ENCODE peak calls at places on chromosomes 12 and 14, in five cellular contexts. One of them, this sample, is unnamed.

GRCh38 chr12:60174914-60175313 is 579.1 kb downstream of the SLC16A7 start:
- DNase-seq in lower leg skin: no peak
- DNase-seq in fibroblast of the aortic adventitia: peak; percentile 41
- DNase-seq in AG04450: no peak
- DNase-seq in BJ: no peak
- DNase-seq in this sample: no peak

GRCh38 chr12:25531502-25532052 is 21.5 kb downstream of the LMNTD1 start:
- DNase-seq in AG04450: no peak
- DNase-seq in lower leg skin: no peak
- DNase-seq in BJ: no peak
- DNase-seq in fibroblast of the aortic adventitia: no peak
- DNase-seq in this sample: no peak

GRCh38 chr14:78202976-78203375 is 32.8 kb downstream of the NRXN3 start:
- DNase-seq in fibroblast of the aortic adventitia: no peak
- DNase-seq in BJ: no peak
- DNase-seq in AG04450: no peak
- DNase-seq in lower leg skin: no peak
- DNase-seq in this sample: no peak

GRCh38 chr12:47004634-47005033 is 74.8 kb upstream of the PCED1B start:
- DNase-seq in lower leg skin: no peak
- DNase-seq in fibroblast of the aortic adventitia: no peak
- DNase-seq in AG04450: no peak
- DNase-seq in BJ: no peak
- DNase-seq in this sample: no peak

GRCh38 chr14:54828031-54828430 is 74.6 kb downstream of the GCH1 start:
- DNase-seq in fibroblast of the aortic adventitia: no peak
- DNase-seq in AG04450: no peak
- DNase-seq in BJ: no peak
- DNase-seq in lower leg skin: no peak
- DNase-seq in this sample: no peak

GRCh38 chr12:53254816-53255545 is 13.1 kb upstream of the ESPL1 start:
- DNase-seq in BJ: no peak
- DNase-seq in fibroblast of the aortic adventitia: no peak
- DNase-seq in AG04450: no peak
- DNase-seq in lower leg skin: no peak
- DNase-seq in this sample: no peak

GRCh38 chr14:61179776-61180398 is 101.3 kb downstream of the TMEM30B start:
- DNase-seq in lower leg skin: no peak
- DNase-seq in fibroblast of the aortic adventitia: peak; percentile 42
- DNase-seq in BJ: no peak
- DNase-seq in AG04450: no peak
- DNase-seq in this sample: no peak

GRCh38 chr12:34301251-34302130 is 279.2 kb downstream of the ALG10 start:
- DNase-seq in fibroblast of the aortic adventitia: no peak
- DNase-seq in lower leg skin: no peak
- DNase-seq in AG04450: no peak
- DNase-seq in BJ: no peak
- DNase-seq in this sample: no peak

GRCh38 chr12:1809606-1810140 is 10.7 kb upstream of the LRTM2 start:
- DNase-seq in lower leg skin: no peak
- DNase-seq in BJ: no peak
- DNase-seq in AG04450: no peak
- DNase-seq in fibroblast of the aortic adventitia: no peak
- DNase-seq in this sample: no peak

GRCh38 chr12:131642101-131642540 is 68.8 kb upstream of the SFSWAP start:
- DNase-seq in fibroblast of the aortic adventitia: no peak
- DNase-seq in BJ: no peak
- DNase-seq in lower leg skin: no peak
- DNase-seq in AG04450: no peak
- DNase-seq in this sample: no peak

GRCh38 chr14:81433378-81433777 is 33.3 kb upstream of the STON2 start:
- DNase-seq in BJ: no peak
- DNase-seq in fibroblast of the aortic adventitia: no peak
- DNase-seq in AG04450: no peak
- DNase-seq in lower leg skin: no peak
- DNase-seq in this sample: no peak

GRCh38 chr14:95452176-95452889 is 64.1 kb downstream of the SYNE3 start:
- DNase-seq in AG04450: no peak
- DNase-seq in fibroblast of the aortic adventitia: no peak
- DNase-seq in BJ: no peak
- DNase-seq in lower leg skin: no peak
- DNase-seq in this sample: no peak

GRCh38 chr14:76289276-76289675 is 86.7 kb upstream of the ESRRB start:
- DNase-seq in lower leg skin: no peak
- DNase-seq in fibroblast of the aortic adventitia: no peak
- DNase-seq in AG04450: no peak
- DNase-seq in BJ: no peak
- DNase-seq in this sample: no peak

GRCh38 chr14:79373451-79373850 is 837.9 kb downstream of the DIO2 start:
- DNase-seq in fibroblast of the aortic adventitia: no peak
- DNase-seq in BJ: no peak
- DNase-seq in AG04450: no peak
- DNase-seq in lower leg skin: no peak
- DNase-seq in this sample: no peak

GRCh38 chr12:39752482-39753147 is 133.0 kb upstream of the ABCD2 start:
- DNase-seq in AG04450: no peak
- DNase-seq in BJ: no peak
- DNase-seq in fibroblast of the aortic adventitia: no peak
- DNase-seq in lower leg skin: no peak
- DNase-seq in this sample: no peak

GRCh38 chr12:58648151-58648550 is 272.2 kb downstream of the LRIG3 start:
- DNase-seq in lower leg skin: no peak
- DNase-seq in fibroblast of the aortic adventitia: no peak
- DNase-seq in BJ: no peak
- DNase-seq in AG04450: no peak
- DNase-seq in this sample: no peak

GRCh38 chr12:116609715-116610114 is 50.5 kb downstream of the MAP1LC3B2 start:
- DNase-seq in fibroblast of the aortic adventitia: no peak
- DNase-seq in BJ: no peak
- DNase-seq in AG04450: no peak
- DNase-seq in lower leg skin: no peak
- DNase-seq in this sample: no peak

GRCh38 chr14:73720636-73721035 is 6.5 kb upstream of the PNMA1 start:
- DNase-seq in lower leg skin: no peak
- DNase-seq in BJ: no peak
- DNase-seq in fibroblast of the aortic adventitia: no peak
- DNase-seq in AG04450: no peak
- DNase-seq in this sample: no peak

GRCh38 chr14:52370406-52370911 is 56.3 kb downstream of the PTGER2 start:
- DNase-seq in BJ: no peak
- DNase-seq in fibroblast of the aortic adventitia: no peak
- DNase-seq in lower leg skin: no peak
- DNase-seq in AG04450: no peak
- DNase-seq in this sample: no peak

GRCh38 chr14:39731912-39732311 is 299.7 kb upstream of the FBXO33 start:
- DNase-seq in AG04450: no peak
- DNase-seq in BJ: no peak
- DNase-seq in lower leg skin: no peak
- DNase-seq in fibroblast of the aortic adventitia: no peak
- DNase-seq in this sample: no peak

GRCh38 chr14:20657216-20658211 is 16.0 kb upstream of the OR6S1 start:
- DNase-seq in BJ: no peak
- DNase-seq in AG04450: no peak
- DNase-seq in fibroblast of the aortic adventitia: no peak
- DNase-seq in lower leg skin: no peak
- DNase-seq in this sample: no peak

GRCh38 chr12:132954471-132955048 is 1.5 kb downstream of the ZNF605 start:
- DNase-seq in AG04450: no peak
- DNase-seq in fibroblast of the aortic adventitia: no peak
- DNase-seq in lower leg skin: no peak
- DNase-seq in BJ: no peak
- DNase-seq in this sample: no peak

GRCh38 chr12:56007892-56008471 is 10.9 kb downstream of the SUOX start:
- DNase-seq in BJ: no peak
- DNase-seq in AG04450: no peak
- DNase-seq in fibroblast of the aortic adventitia: peak; percentile 42
- DNase-seq in lower leg skin: no peak
- DNase-seq in this sample: no peak

GRCh38 chr12:32964981-32965585 is 68.5 kb upstream of the PKP2 start:
- DNase-seq in fibroblast of the aortic adventitia: no peak
- DNase-seq in lower leg skin: no peak
- DNase-seq in AG04450: no peak
- DNase-seq in BJ: no peak
- DNase-seq in this sample: no peak

GRCh38 chr12:131736807-131737484 is 26.1 kb downstream of the SFSWAP start:
- DNase-seq in AG04450: peak; percentile 6
- DNase-seq in BJ: no peak
- DNase-seq in fibroblast of the aortic adventitia: peak; percentile 9
- DNase-seq in lower leg skin: no peak
- DNase-seq in this sample: no peak

GRCh38 chr12:92244036-92244435 is 98.4 kb upstream of the BTG1 start:
- DNase-seq in fibroblast of the aortic adventitia: peak; percentile 33
- DNase-seq in lower leg skin: peak; percentile 59
- DNase-seq in AG04450: no peak
- DNase-seq in BJ: no peak
- DNase-seq in this sample: no peak

GRCh38 chr12:29216266-29216665 is 67.2 kb downstream of the FAR2 start:
- DNase-seq in lower leg skin: no peak
- DNase-seq in AG04450: no peak
- DNase-seq in fibroblast of the aortic adventitia: no peak
- DNase-seq in BJ: no peak
- DNase-seq in this sample: no peak

GRCh38 chr14:71985538-71986234 is 53.5 kb downstream of the RGS6 start:
- DNase-seq in lower leg skin: no peak
- DNase-seq in BJ: peak; percentile 1
- DNase-seq in fibroblast of the aortic adventitia: no peak
- DNase-seq in AG04450: no peak
- DNase-seq in this sample: no peak

GRCh38 chr12:26651566-26652188 is 181.3 kb downstream of the ITPR2 start:
- DNase-seq in lower leg skin: no peak
- DNase-seq in AG04450: peak; percentile 60
- DNase-seq in fibroblast of the aortic adventitia: peak; percentile 85
- DNase-seq in BJ: no peak
- DNase-seq in this sample: peak; percentile 52

GRCh38 chr12:6606331-6607131 is 648 bp downstream of the CHD4 start:
- DNase-seq in BJ: no peak
- DNase-seq in lower leg skin: peak; percentile 50
- DNase-seq in AG04450: no peak
- DNase-seq in fibroblast of the aortic adventitia: no peak
- DNase-seq in this sample: no peak

GRCh38 chr12:9372202-9372601 is 164.0 kb upstream of the PZP start:
- DNase-seq in BJ: no peak
- DNase-seq in fibroblast of the aortic adventitia: no peak
- DNase-seq in AG04450: no peak
- DNase-seq in lower leg skin: no peak
- DNase-seq in this sample: no peak

GRCh38 chr14:56131865-56132830 is 13.9 kb downstream of the PELI2 start:
- DNase-seq in AG04450: no peak
- DNase-seq in lower leg skin: no peak
- DNase-seq in fibroblast of the aortic adventitia: no peak
- DNase-seq in BJ: no peak
- DNase-seq in this sample: no peak

GRCh38 chr12:106144847-106145246 is 6.1 kb upstream of the NUAK1 start:
- DNase-seq in AG04450: no peak
- DNase-seq in BJ: no peak
- DNase-seq in fibroblast of the aortic adventitia: peak; percentile 11
- DNase-seq in lower leg skin: no peak
- DNase-seq in this sample: no peak

GRCh38 chr14:102930138-102930752 is 7.8 kb downstream of the AMN start:
- DNase-seq in lower leg skin: no peak
- DNase-seq in AG04450: no peak
- DNase-seq in BJ: no peak
- DNase-seq in fibroblast of the aortic adventitia: no peak
- DNase-seq in this sample: no peak
- H3K4me3 ChIP-seq in lower leg skin: no peak overlapping the region
- H3K4me3 ChIP-seq in AG04450: no peak overlapping the region
- H3K4me3 ChIP-seq in BJ: no peak overlapping the region
- H3K4me3 ChIP-seq in fibroblast of the aortic adventitia: no peak overlapping the region
- H3K4me3 ChIP-seq in this sample: no peak overlapping the region

GRCh38 chr12:89245090-89245489 is 107.2 kb downstream of the DUSP6 start:
- DNase-seq in fibroblast of the aortic adventitia: peak; percentile 22
- DNase-seq in lower leg skin: no peak
- DNase-seq in AG04450: no peak
- DNase-seq in BJ: no peak
- DNase-seq in this sample: no peak
- H3K4me3 ChIP-seq in fibroblast of the aortic adventitia: no peak overlapping the region
- H3K4me3 ChIP-seq in lower leg skin: no peak overlapping the region
- H3K4me3 ChIP-seq in AG04450: no peak overlapping the region
- H3K4me3 ChIP-seq in BJ: no peak overlapping the region
- H3K4me3 ChIP-seq in this sample: no peak overlapping the region

GRCh38 chr12:95790025-95790911 is at the start of gene NTN4:
- DNase-seq in AG04450: no peak
- DNase-seq in lower leg skin: peak; percentile 27
- DNase-seq in fibroblast of the aortic adventitia: peak; percentile 38
- DNase-seq in BJ: no peak
- DNase-seq in this sample: no peak
- H3K4me3 ChIP-seq in AG04450: peak within 1 kb of the TSS; percentile 81
- H3K4me3 ChIP-seq in lower leg skin: peak within 1 kb of the TSS; percentile 83
- H3K4me3 ChIP-seq in fibroblast of the aortic adventitia: peak within 1 kb of the TSS; percentile 81
- H3K4me3 ChIP-seq in BJ: peak within 1 kb of the TSS; percentile 74
- H3K4me3 ChIP-seq in this sample: peak within 1 kb of the TSS; percentile 55

GRCh38 chr12:114678718-114679117 is 5.3 kb downstream of the TBX3 start:
- DNase-seq in lower leg skin: no peak
- DNase-seq in AG04450: no peak
- DNase-seq in fibroblast of the aortic adventitia: no peak
- DNase-seq in BJ: no peak
- DNase-seq in this sample: no peak
- H3K4me3 ChIP-seq in lower leg skin: no peak overlapping the region
- H3K4me3 ChIP-seq in AG04450: peak overlapping the region; percentile 96
- H3K4me3 ChIP-seq in fibroblast of the aortic adventitia: no peak overlapping the region
- H3K4me3 ChIP-seq in BJ: peak overlapping the region; percentile 93
- H3K4me3 ChIP-seq in this sample: peak overlapping the region; percentile 73

GRCh38 chr14:89164168-89165074 is 252.6 kb downstream of the FOXN3 start:
- DNase-seq in AG04450: no peak
- DNase-seq in fibroblast of the aortic adventitia: no peak
- DNase-seq in BJ: no peak
- DNase-seq in lower leg skin: no peak
- DNase-seq in this sample: no peak
- H3K4me3 ChIP-seq in AG04450: no peak overlapping the region
- H3K4me3 ChIP-seq in fibroblast of the aortic adventitia: no peak overlapping the region
- H3K4me3 ChIP-seq in BJ: no peak overlapping the region
- H3K4me3 ChIP-seq in lower leg skin: no peak overlapping the region
- H3K4me3 ChIP-seq in this sample: no peak overlapping the region

This sample was measured in HFF-Myc.